ENCODE peak calls at places on chromosome 3, in eight cellular contexts. U, L, J, A, S, P, K and O are unnamed samples.

GRCh38 chr3:52400275-52400793 is 44.6 kb downstream of the SEMA3G start:
- DNase-seq in U (no peak), L (no peak), J (no peak), A (no peak), S (no peak), P (no peak), K (peak), O (no peak)

GRCh38 chr3:63800097-63800496 is 19.0 kb upstream of the C3orf49 start:
- DNase-seq in U (no peak), L (no peak), J (no peak), A (no peak), S (no peak), P (no peak), K (no peak), O (no peak)

GRCh38 chr3:171566803-171567422 is 106.7 kb upstream of the TNIK start:
- DNase-seq in U (peak), L (no peak), J (no peak), A (no peak), S (peak), P (peak), K (peak), O (peak)

GRCh38 chr3:71724584-71725278 is 471 bp downstream of the EIF4E3 start:
- DNase-seq in U (peak), L (peak), J (peak), A (peak), S (peak), P (peak), K (peak), O (no peak)

GRCh38 chr3:36373661-36374060 is 6.6 kb upstream of the STAC start:
- DNase-seq in U (no peak), L (no peak), J (no peak), A (no peak), S (no peak), P (no peak), K (no peak), O (no peak)

GRCh38 chr3:71348001-71348632 is 235.4 kb downstream of the FOXP1 start:
- DNase-seq in U (no peak), L (no peak), J (no peak), A (no peak), S (peak), P (no peak), K (no peak), O (no peak)

GRCh38 chr3:134816623-134817022 is 21.6 kb downstream of the EPHB1 start:
- DNase-seq in U (no peak), L (no peak), J (no peak), A (no peak), S (no peak), P (no peak), K (no peak), O (no peak)

GRCh38 chr3:45218578-45219390 is 7.3 kb downstream of the TMEM158 start:
- DNase-seq in U (no peak), L (no peak), J (no peak), A (no peak), S (no peak), P (no peak), K (no peak), O (no peak)

GRCh38 chr3:126356373-126357298 is 572 bp downstream of the KLF15 start:
- DNase-seq in U (no peak), L (peak), J (peak), A (peak), S (peak), P (no peak), K (peak), O (peak)

GRCh38 chr3:26345613-26346012 is 277.0 kb upstream of the LRRC3B start:
- DNase-seq in U (no peak), L (no peak), J (no peak), A (no peak), S (no peak), P (no peak), K (no peak), O (no peak)

GRCh38 chr3:13484861-13485590 is 4.9 kb downstream of the HDAC11 start:
- DNase-seq in U (peak), L (peak), J (peak), A (no peak), S (no peak), P (no peak), K (peak), O (peak)

GRCh38 chr3:118970819-118971218 is 63.8 kb downstream of the IGSF11 start:
- DNase-seq in U (no peak), L (no peak), J (peak), A (no peak), S (no peak), P (no peak), K (no peak), O (no peak)

GRCh38 chr3:119305271-119305670 is 11.1 kb downstream of the ARHGAP31 start:
- DNase-seq in U (no peak), L (no peak), J (no peak), A (no peak), S (no peak), P (no peak), K (no peak), O (no peak)

GRCh38 chr3:180040966-180041365 is 4.2 kb upstream of the PEX5L start:
- DNase-seq in U (no peak), L (no peak), J (no peak), A (no peak), S (no peak), P (no peak), K (no peak), O (no peak)

GRCh38 chr3:122101646-122102045 is 46.5 kb downstream of the CD86 start:
- DNase-seq in U (peak), L (no peak), J (no peak), A (no peak), S (peak), P (peak), K (peak), O (peak)

GRCh38 chr3:135762188-135762853 is 203.2 kb upstream of the PPP2R3A start:
- DNase-seq in U (peak), L (no peak), J (no peak), A (no peak), S (no peak), P (no peak), K (no peak), O (no peak)

GRCh38 chr3:8488877-8489865 is 12.5 kb upstream of the LMCD1 start:
- DNase-seq in U (no peak), L (no peak), J (no peak), A (no peak), S (no peak), P (no peak), K (no peak), O (no peak)

GRCh38 chr3:169528289-169528688 is 135.2 kb downstream of the MECOM start:
- DNase-seq in U (no peak), L (no peak), J (no peak), A (no peak), S (no peak), P (no peak), K (no peak), O (no peak)

GRCh38 chr3:46711305-46711704 is 6.4 kb downstream of the PRSS50 start:
- DNase-seq in U (no peak), L (peak), J (no peak), A (no peak), S (no peak), P (no peak), K (no peak), O (no peak)

GRCh38 chr3:112931737-112932521 is 43.0 kb downstream of the CD200R1 start:
- DNase-seq in U (no peak), L (no peak), J (no peak), A (no peak), S (no peak), P (no peak), K (no peak), O (no peak)

GRCh38 chr3:12273045-12273695 is 15.7 kb upstream of the PPARG start:
- DNase-seq in U (no peak), L (no peak), J (no peak), A (no peak), S (no peak), P (peak), K (no peak), O (no peak)